ENCODE peak calls at places on chromosomes 12 and 14, in seven cellular contexts. Y, Q, A, J, D, F and L are unnamed samples.

GRCh38 chr12:34396861-34397590 is 374.7 kb downstream of the ALG10 start:
- DNase-seq in Y (peak; percentile 4), Q (peak; percentile 4), A (no peak), J (no peak), D (no peak), F (no peak), L (no peak)

GRCh38 chr12:112901271-112901670 is 5.5 kb upstream of the OAS1 start:
- DNase-seq in Y (no peak), Q (no peak), A (no peak), J (no peak), D (no peak), F (no peak), L (no peak)

GRCh38 chr14:36068777-36069534 is 107.6 kb downstream of the PTCSC3 start:
- DNase-seq in Y (no peak), Q (no peak), A (peak; percentile 85), J (no peak), D (no peak), F (peak; percentile 5), L (no peak)

GRCh38 chr12:47834199-47835016 is 14.7 kb upstream of the HDAC7 start:
- DNase-seq in Y (no peak), Q (no peak), A (no peak), J (no peak), D (no peak), F (no peak), L (no peak)

GRCh38 chr12:128607606-128608005 is 216.2 kb downstream of the SLC15A4 start:
- DNase-seq in Y (no peak), Q (no peak), A (no peak), J (no peak), D (no peak), F (no peak), L (no peak)

GRCh38 chr12:122031342-122032216 is 9.9 kb downstream of the BCL7A start:
- DNase-seq in Y (no peak), Q (peak; percentile 76), A (peak; percentile 15), J (peak; percentile 51), D (peak; percentile 68), F (peak; percentile 19), L (no peak)

GRCh38 chr12:10807186-10807585 is at the start of gene TAS2R8:
- DNase-seq in Y (no peak), Q (no peak), A (no peak), J (no peak), D (no peak), F (no peak), L (no peak)

GRCh38 chr12:54413284-54414190 is 5.5 kb downstream of the ITGA5 start:
- DNase-seq in Y (peak; percentile 74), Q (peak; percentile 60), A (no peak), J (peak; percentile 71), D (no peak), F (peak; percentile 62), L (no peak)

GRCh38 chr12:106246891-106247730 is 709 bp downstream of the CKAP4 start:
- DNase-seq in Y (peak; percentile 43), Q (peak; percentile 78), A (peak; percentile 33), J (peak; percentile 44), D (peak; percentile 43), F (peak; percentile 64), L (no peak)

GRCh38 chr14:68043752-68044151 is 224.2 kb downstream of the RAD51B start:
- DNase-seq in Y (no peak), Q (no peak), A (peak; percentile 38), J (no peak), D (no peak), F (no peak), L (no peak)

GRCh38 chr12:89947437-89948265 is 239.0 kb upstream of the ATP2B1 start:
- DNase-seq in Y (no peak), Q (no peak), A (peak; percentile 95), J (no peak), D (no peak), F (peak; percentile 90), L (no peak)

GRCh38 chr14:61116369-61116768 is 135.3 kb downstream of the SLC38A6 start:
- DNase-seq in Y (peak; percentile 29), Q (no peak), A (no peak), J (no peak), D (no peak), F (no peak), L (no peak)

GRCh38 chr14:61227893-61228591 is 53.1 kb downstream of the TMEM30B start:
- DNase-seq in Y (no peak), Q (no peak), A (no peak), J (no peak), D (no peak), F (no peak), L (no peak)

GRCh38 chr14:102378830-102379229 is 16.1 kb downstream of the TECPR2 start:
- DNase-seq in Y (no peak), Q (no peak), A (no peak), J (no peak), D (no peak), F (no peak), L (no peak)

GRCh38 chr12:100295764-100296555 is 29.0 kb downstream of the SCYL2 start:
- DNase-seq in Y (no peak), Q (no peak), A (peak; percentile 21), J (no peak), D (no peak), F (peak; percentile 5), L (no peak)

GRCh38 chr12:51011960-51012359 is 14.2 kb downstream of the SLC11A2 start:
- DNase-seq in Y (no peak), Q (no peak), A (peak; percentile 15), J (no peak), D (no peak), F (no peak), L (no peak)

GRCh38 chr12:47021298-47021697 is 58.1 kb upstream of the PCED1B start:
- DNase-seq in Y (no peak), Q (peak; percentile 23), A (peak; percentile 95), J (no peak), D (no peak), F (peak; percentile 91), L (peak; percentile 90)

GRCh38 chr14:89139404-89140247 is 277.4 kb downstream of the FOXN3 start:
- DNase-seq in Y (no peak), Q (no peak), A (peak; percentile 68), J (no peak), D (no peak), F (no peak), L (no peak)

GRCh38 chr14:92780444-92780843 is 13.7 kb upstream of the GOLGA5 start:
- DNase-seq in Y (no peak), Q (no peak), A (peak; percentile 44), J (no peak), D (no peak), F (peak; percentile 68), L (no peak)

GRCh38 chr14:71143391-71144290 is 236.4 kb downstream of the PCNX1 start:
- DNase-seq in Y (no peak), Q (no peak), A (peak; percentile 99), J (no peak), D (peak; percentile 35), F (peak; percentile 84), L (no peak)

GRCh38 chr12:108696111-108696995 is 35.0 kb downstream of the CORO1C start:
- DNase-seq in Y (no peak), Q (no peak), A (peak; percentile 100), J (no peak), D (no peak), F (peak; percentile 97), L (no peak)

GRCh38 chr14:89618821-89619551 is 202.0 kb upstream of the FOXN3 start:
- DNase-seq in Y (peak; percentile 51), Q (peak; percentile 84), A (peak; percentile 36), J (peak; percentile 48), D (peak; percentile 66), F (peak; percentile 56), L (peak; percentile 13)